ENCODE peak calls at places on chromosomes 5 and 9, in six cellular contexts. One of them, this sample, is unnamed.

GRCh38 chr9:73050062-73050814 is 97.4 kb upstream of the ALDH1A1 start:
- DNase-seq in GM12865: no peak
- DNase-seq in astrocyte of the spinal cord: peak
- DNase-seq in lower leg skin: no peak
- DNase-seq in PC-3: no peak
- DNase-seq in fibroblast of lung: peak
- DNase-seq in this sample: no peak

GRCh38 chr5:179608131-179608581 is 15.3 kb downstream of the HNRNPH1 start:
- DNase-seq in lower leg skin: no peak
- DNase-seq in GM12865: peak
- DNase-seq in astrocyte of the spinal cord: no peak
- DNase-seq in PC-3: no peak
- DNase-seq in fibroblast of lung: peak
- DNase-seq in this sample: no peak

GRCh38 chr5:35230043-35230611 is at the start of gene PRLR:
- DNase-seq in lower leg skin: peak
- DNase-seq in astrocyte of the spinal cord: peak
- DNase-seq in fibroblast of lung: peak
- DNase-seq in GM12865: peak
- DNase-seq in PC-3: peak
- DNase-seq in this sample: peak

GRCh38 chr9:98654247-98654646 is 54.5 kb downstream of the GABBR2 start:
- DNase-seq in astrocyte of the spinal cord: peak
- DNase-seq in GM12865: no peak
- DNase-seq in fibroblast of lung: peak
- DNase-seq in PC-3: peak
- DNase-seq in lower leg skin: no peak
- DNase-seq in this sample: no peak

GRCh38 chr9:70066874-70067273 is 23.2 kb downstream of the MAMDC2 start:
- DNase-seq in GM12865: no peak
- DNase-seq in astrocyte of the spinal cord: no peak
- DNase-seq in fibroblast of lung: no peak
- DNase-seq in PC-3: no peak
- DNase-seq in lower leg skin: no peak
- DNase-seq in this sample: no peak

GRCh38 chr5:79464695-79465332 is 49.1 kb downstream of the HOMER1 start:
- DNase-seq in astrocyte of the spinal cord: peak
- DNase-seq in PC-3: peak
- DNase-seq in fibroblast of lung: peak
- DNase-seq in GM12865: peak
- DNase-seq in lower leg skin: no peak
- DNase-seq in this sample: no peak

GRCh38 chr5:159051431-159052281 is 48.1 kb downstream of the EBF1 start:
- DNase-seq in GM12865: peak
- DNase-seq in astrocyte of the spinal cord: no peak
- DNase-seq in lower leg skin: no peak
- DNase-seq in PC-3: peak
- DNase-seq in fibroblast of lung: peak
- DNase-seq in this sample: peak

GRCh38 chr5:138745268-138745667 is 8.0 kb upstream of the CTNNA1 start:
- DNase-seq in lower leg skin: no peak
- DNase-seq in GM12865: no peak
- DNase-seq in PC-3: no peak
- DNase-seq in astrocyte of the spinal cord: no peak
- DNase-seq in fibroblast of lung: no peak
- DNase-seq in this sample: no peak

GRCh38 chr5:40227366-40227765 is 452.3 kb upstream of the PTGER4 start:
- DNase-seq in lower leg skin: no peak
- DNase-seq in fibroblast of lung: peak
- DNase-seq in astrocyte of the spinal cord: peak
- DNase-seq in PC-3: no peak
- DNase-seq in GM12865: no peak
- DNase-seq in this sample: no peak

GRCh38 chr5:168583742-168584482 is 4.7 kb upstream of the PANK3 start:
- DNase-seq in GM12865: peak
- DNase-seq in lower leg skin: no peak
- DNase-seq in fibroblast of lung: no peak
- DNase-seq in astrocyte of the spinal cord: no peak
- DNase-seq in PC-3: no peak
- DNase-seq in this sample: no peak

GRCh38 chr5:57531333-57531732 is 48.7 kb upstream of the ACTBL2 start:
- DNase-seq in fibroblast of lung: no peak
- DNase-seq in GM12865: peak
- DNase-seq in lower leg skin: no peak
- DNase-seq in PC-3: no peak
- DNase-seq in astrocyte of the spinal cord: no peak
- DNase-seq in this sample: no peak

GRCh38 chr9:121288874-121289553 is 21.1 kb downstream of the GSN start:
- DNase-seq in fibroblast of lung: peak
- DNase-seq in PC-3: no peak
- DNase-seq in astrocyte of the spinal cord: peak
- DNase-seq in lower leg skin: peak
- DNase-seq in GM12865: no peak
- DNase-seq in this sample: peak

GRCh38 chr5:119370521-119370920 is 14.7 kb downstream of the TNFAIP8 start:
- DNase-seq in astrocyte of the spinal cord: no peak
- DNase-seq in PC-3: no peak
- DNase-seq in lower leg skin: no peak
- DNase-seq in GM12865: no peak
- DNase-seq in fibroblast of lung: no peak
- DNase-seq in this sample: no peak

GRCh38 chr5:93887678-93888077 is 146.3 kb upstream of the POU5F2 start:
- DNase-seq in astrocyte of the spinal cord: no peak
- DNase-seq in GM12865: no peak
- DNase-seq in fibroblast of lung: no peak
- DNase-seq in PC-3: no peak
- DNase-seq in lower leg skin: no peak
- DNase-seq in this sample: no peak

GRCh38 chr9:131095666-131096489 is 453 bp upstream of the AIF1L start:
- DNase-seq in GM12865: no peak
- DNase-seq in fibroblast of lung: no peak
- DNase-seq in lower leg skin: no peak
- DNase-seq in astrocyte of the spinal cord: no peak
- DNase-seq in PC-3: peak
- DNase-seq in this sample: no peak

GRCh38 chr5:14452685-14453084 is 128.9 kb upstream of the OTULINL start:
- DNase-seq in astrocyte of the spinal cord: peak
- DNase-seq in lower leg skin: no peak
- DNase-seq in GM12865: no peak
- DNase-seq in PC-3: no peak
- DNase-seq in fibroblast of lung: peak
- DNase-seq in this sample: no peak

GRCh38 chr9:115220339-115221009 is 102.5 kb upstream of the TNC start:
- DNase-seq in lower leg skin: no peak
- DNase-seq in fibroblast of lung: peak
- DNase-seq in PC-3: no peak
- DNase-seq in GM12865: no peak
- DNase-seq in astrocyte of the spinal cord: peak
- DNase-seq in this sample: no peak

GRCh38 chr5:30725053-30725452 is 468.4 kb upstream of the CDH6 start:
- DNase-seq in PC-3: no peak
- DNase-seq in fibroblast of lung: no peak
- DNase-seq in astrocyte of the spinal cord: no peak
- DNase-seq in lower leg skin: no peak
- DNase-seq in GM12865: no peak
- DNase-seq in this sample: no peak

GRCh38 chr5:95995947-95996489 is 34.4 kb upstream of the ELL2 start:
- DNase-seq in fibroblast of lung: no peak
- DNase-seq in GM12865: no peak
- DNase-seq in lower leg skin: no peak
- DNase-seq in astrocyte of the spinal cord: no peak
- DNase-seq in PC-3: no peak
- DNase-seq in this sample: no peak

GRCh38 chr5:96001262-96001661 is 39.6 kb upstream of the ELL2 start:
- DNase-seq in fibroblast of lung: no peak
- DNase-seq in lower leg skin: no peak
- DNase-seq in astrocyte of the spinal cord: no peak
- DNase-seq in GM12865: no peak
- DNase-seq in PC-3: no peak
- DNase-seq in this sample: no peak

GRCh38 chr5:96004087-96004486 is 42.4 kb upstream of the ELL2 start:
- DNase-seq in PC-3: no peak
- DNase-seq in GM12865: no peak
- DNase-seq in lower leg skin: no peak
- DNase-seq in astrocyte of the spinal cord: no peak
- DNase-seq in fibroblast of lung: no peak
- DNase-seq in this sample: no peak

GRCh38 chr5:95996904-95997751 is 35.5 kb upstream of the ELL2 start:
- DNase-seq in lower leg skin: no peak
- DNase-seq in GM12865: no peak
- DNase-seq in astrocyte of the spinal cord: no peak
- DNase-seq in PC-3: no peak
- DNase-seq in fibroblast of lung: no peak
- DNase-seq in this sample: no peak

GRCh38 chr5:96000308-96000707 is 38.7 kb upstream of the ELL2 start:
- DNase-seq in GM12865: no peak
- DNase-seq in fibroblast of lung: no peak
- DNase-seq in astrocyte of the spinal cord: no peak
- DNase-seq in lower leg skin: no peak
- DNase-seq in PC-3: no peak
- DNase-seq in this sample: no peak
- H3K4me3 ChIP-seq in GM12865: no peak
- H3K4me3 ChIP-seq in fibroblast of lung: no peak
- H3K4me3 ChIP-seq in astrocyte of the spinal cord: no peak
- H3K4me3 ChIP-seq in lower leg skin: no peak
- H3K4me3 ChIP-seq in PC-3: no peak
- H3K4me3 ChIP-seq in this sample: no peak

GRCh38 chr5:37839441-37840035 is 303 bp downstream of the GDNF start:
- DNase-seq in astrocyte of the spinal cord: no peak
- DNase-seq in PC-3: peak
- DNase-seq in fibroblast of lung: peak
- DNase-seq in lower leg skin: peak
- DNase-seq in GM12865: peak
- DNase-seq in this sample: no peak

GRCh38 chr5:37836173-37837100 is 3.4 kb downstream of the GDNF start:
- DNase-seq in lower leg skin: no peak
- DNase-seq in astrocyte of the spinal cord: peak
- DNase-seq in fibroblast of lung: no peak
- DNase-seq in PC-3: peak
- DNase-seq in GM12865: no peak
- DNase-seq in this sample: no peak

GRCh38 chr5:37838933-37839341 is 904 bp downstream of the GDNF start:
- DNase-seq in PC-3: no peak
- DNase-seq in astrocyte of the spinal cord: peak
- DNase-seq in fibroblast of lung: no peak
- DNase-seq in GM12865: no peak
- DNase-seq in lower leg skin: no peak
- DNase-seq in this sample: no peak

GRCh38 chr5:37837101-37838032 is 2.5 kb downstream of the GDNF start:
- DNase-seq in fibroblast of lung: peak
- DNase-seq in astrocyte of the spinal cord: peak
- DNase-seq in PC-3: peak
- DNase-seq in GM12865: peak
- DNase-seq in lower leg skin: peak
- DNase-seq in this sample: peak

GRCh38 chr5:37838152-37838932 is 1.5 kb downstream of the GDNF start:
- DNase-seq in lower leg skin: no peak
- DNase-seq in fibroblast of lung: no peak
- DNase-seq in astrocyte of the spinal cord: peak
- DNase-seq in GM12865: no peak
- DNase-seq in PC-3: peak
- DNase-seq in this sample: no peak
- H3K4me3 ChIP-seq in lower leg skin: peak
- H3K4me3 ChIP-seq in fibroblast of lung: peak
- H3K4me3 ChIP-seq in astrocyte of the spinal cord: peak
- H3K4me3 ChIP-seq in GM12865: no peak
- H3K4me3 ChIP-seq in PC-3: peak
- H3K4me3 ChIP-seq in this sample: no peak

GRCh38 chr9:91422832-91423711 is 560 bp downstream of the NFIL3 start:
- DNase-seq in astrocyte of the spinal cord: peak
- DNase-seq in fibroblast of lung: peak
- DNase-seq in GM12865: peak
- DNase-seq in lower leg skin: peak
- DNase-seq in PC-3: peak
- DNase-seq in this sample: peak

GRCh38 chr9:91421022-91421765 is 2.4 kb downstream of the NFIL3 start:
- DNase-seq in PC-3: no peak
- DNase-seq in fibroblast of lung: peak
- DNase-seq in lower leg skin: peak
- DNase-seq in GM12865: no peak
- DNase-seq in astrocyte of the spinal cord: peak
- DNase-seq in this sample: peak

GRCh38 chr9:91421987-91422765 is 1.5 kb downstream of the NFIL3 start:
- DNase-seq in GM12865: no peak
- DNase-seq in fibroblast of lung: no peak
- DNase-seq in astrocyte of the spinal cord: peak
- DNase-seq in PC-3: no peak
- DNase-seq in lower leg skin: peak
- DNase-seq in this sample: no peak

GRCh38 chr9:91419222-91420191 is 4.1 kb downstream of the NFIL3 start:
- DNase-seq in astrocyte of the spinal cord: peak
- DNase-seq in fibroblast of lung: peak
- DNase-seq in GM12865: no peak
- DNase-seq in PC-3: peak
- DNase-seq in lower leg skin: peak
- DNase-seq in this sample: peak

DNA sequence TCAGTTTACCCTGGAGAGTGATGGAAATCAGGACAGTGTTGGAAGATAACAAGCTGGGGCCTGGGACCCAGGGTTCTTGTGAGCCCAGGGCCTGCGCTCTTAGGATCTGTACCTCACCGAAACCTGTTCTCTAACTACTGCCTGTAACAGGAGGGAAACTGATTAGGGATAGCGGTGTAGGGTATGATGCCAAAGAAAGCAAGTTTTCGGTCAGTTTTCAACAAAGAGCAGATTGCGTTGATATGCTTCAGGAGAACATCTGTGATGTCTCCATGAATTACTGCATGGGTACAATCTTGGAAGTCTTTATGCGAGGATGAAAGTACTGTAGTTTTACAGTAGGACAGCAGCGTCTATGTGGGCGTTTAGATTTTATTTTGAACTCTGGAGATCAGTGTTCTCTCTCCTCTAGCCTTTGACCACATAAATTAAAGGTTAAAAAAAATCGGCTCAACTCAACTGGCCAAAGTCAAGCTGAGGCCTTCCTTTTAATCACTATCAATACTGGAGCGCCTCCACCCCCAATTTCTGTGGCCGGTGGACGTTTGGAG is 3.1 kb downstream of the NFIL3 start:
- DNase-seq in astrocyte of the spinal cord: peak
- DNase-seq in fibroblast of lung: peak
- DNase-seq in GM12865: no peak
- DNase-seq in lower leg skin: peak
- DNase-seq in PC-3: no peak
- DNase-seq in this sample: no peak
- H3K4me3 ChIP-seq in astrocyte of the spinal cord: peak
- H3K4me3 ChIP-seq in fibroblast of lung: peak
- H3K4me3 ChIP-seq in GM12865: no peak
- H3K4me3 ChIP-seq in lower leg skin: peak
- H3K4me3 ChIP-seq in PC-3: peak
- H3K4me3 ChIP-seq in this sample: peak

DNA sequence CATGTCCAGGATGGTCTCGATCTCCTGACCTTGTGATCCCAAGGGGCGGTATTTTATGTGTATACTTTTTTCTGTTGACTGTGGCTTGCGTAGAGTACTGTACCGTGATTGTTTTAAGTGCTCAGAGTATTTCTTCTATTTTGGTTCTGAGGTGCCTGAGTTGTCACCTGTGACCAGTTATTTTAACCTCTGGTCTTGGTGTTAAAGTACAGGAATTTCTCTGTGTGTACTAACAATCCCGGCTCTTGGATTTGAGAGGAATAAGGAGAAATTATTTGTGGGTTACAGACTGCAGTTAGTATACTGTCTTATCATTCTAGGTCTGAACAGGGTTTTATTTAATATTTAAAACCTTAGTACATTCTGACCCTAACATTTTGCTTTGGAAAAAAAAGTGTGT is 2.0 kb downstream of the ANKHD1 start:
- DNase-seq in fibroblast of lung: no peak
- DNase-seq in GM12865: no peak
- DNase-seq in astrocyte of the spinal cord: no peak
- DNase-seq in PC-3: no peak
- DNase-seq in lower leg skin: no peak
- DNase-seq in this sample: no peak
- H3K4me3 ChIP-seq in fibroblast of lung: no peak
- H3K4me3 ChIP-seq in GM12865: peak
- H3K4me3 ChIP-seq in astrocyte of the spinal cord: no peak
- H3K4me3 ChIP-seq in PC-3: peak
- H3K4me3 ChIP-seq in lower leg skin: no peak
- H3K4me3 ChIP-seq in this sample: peak